ENCODE peak calls at places on chromosomes 12 and 14, in four cellular contexts. N, F, Y and O are unnamed samples.

GRCh38 chr12:132617822-132618682 is 524 bp upstream of the P2RX2 start:
- DNase-seq in F (no peak), Y (no peak), N (no peak), O (no peak)

GRCh38 chr14:91417134-91417982 is at the start of gene CCDC88C:
- DNase-seq in F (peak; percentile 66), N (no peak), Y (peak; percentile 47), O (peak; percentile 80)

GRCh38 chr14:69090187-69090789 is 62.6 kb downstream of the DCAF5 start:
- DNase-seq in Y (peak; percentile 34), N (peak; percentile 38), F (peak; percentile 34), O (no peak)

GRCh38 chr12:97283297-97283696 is 179.3 kb upstream of the RMST start:
- DNase-seq in Y (no peak), F (no peak), N (no peak), O (no peak)

GRCh38 chr12:45991289-45992249 is 1.2 kb upstream of the SCAF11 start:
- DNase-seq in F (peak; percentile 95), N (peak; percentile 81), Y (peak; percentile 93), O (peak; percentile 87)

GRCh38 chr12:48824112-48824511 is 5.8 kb downstream of the CACNB3 start:
- DNase-seq in F (no peak), N (no peak), Y (no peak), O (no peak)

GRCh38 chr14:90288646-90289355 is 32.4 kb downstream of the PSMC1 start:
- DNase-seq in Y (no peak), N (no peak), F (no peak), O (no peak)

GRCh38 chr14:61460853-61461611 is 139.7 kb downstream of the PRKCH start:
- DNase-seq in F (peak; percentile 29), Y (no peak), N (no peak), O (no peak)

GRCh38 chr14:82398313-82398712 is 864.7 kb upstream of the SEL1L start:
- DNase-seq in F (peak; percentile 77), Y (no peak), N (no peak), O (no peak)

GRCh38 chr14:64912256-64912655 is 2.0 kb upstream of the CHURC1 start:
- DNase-seq in N (no peak), F (peak; percentile 74), Y (no peak), O (no peak)

GRCh38 chr14:71529855-71530254 is 402.4 kb upstream of the RGS6 start:
- DNase-seq in N (peak; percentile 58), F (no peak), Y (no peak), O (no peak)

GRCh38 chr12:64733857-64734256 is 25.3 kb downstream of the GNS start:
- DNase-seq in F (no peak), N (peak; percentile 74), Y (peak; percentile 91), O (no peak)